ENCODE peak calls at places on chromosomes 4 and X, in four cellular contexts. Y is mammary epithelial cell, Q is fibroblast of lung, D is K562. H is an unnamed sample.

GRCh38 chr4:140626982-140627381 is 58.2 kb upstream of the UCP1 start:
- DNase-seq in Q (no peak), Y (no peak), D (no peak), H (no peak)

GRCh38 chr4:124530464-124531077 is 182.0 kb downstream of the ANKRD50 start:
- DNase-seq in Y (peak; percentile 0), D (no peak), Q (no peak), H (no peak)

GRCh38 chr4:88043586-88044340 is 36.3 kb downstream of the PKD2 start:
- DNase-seq in D (no peak), Y (no peak), Q (no peak), H (no peak)

GRCh38 chr4:98779021-98779420 is 120.6 kb upstream of the TSPAN5 start:
- DNase-seq in Q (peak; percentile 6), Y (no peak), D (no peak), H (no peak)

GRCh38 chr4:56575820-56576429 is 70.3 kb downstream of the ARL9 start:
- DNase-seq in Y (peak; percentile 8), D (peak; percentile 10), Q (peak; percentile 40), H (no peak)

GRCh38 chr4:14096406-14096965 is 469.0 kb upstream of the BOD1L1 start:
- DNase-seq in D (no peak), Q (peak; percentile 80), Y (no peak), H (no peak)

GRCh38 chrX:19152762-19153161 is 30.5 kb upstream of the ADGRG2 start:
- DNase-seq in D (no peak), Y (peak; percentile 64), Q (peak; percentile 59), H (peak; percentile 11)

GRCh38 chrX:125210146-125210545 is 109.5 kb upstream of the TEX13C start:
- DNase-seq in Y (no peak), Q (no peak), D (no peak), H (no peak)

GRCh38 chr4:91280551-91281290 is 1023.0 kb upstream of the GRID2 start:
- DNase-seq in Y (no peak), Q (no peak), D (no peak), H (no peak)

GRCh38 chr4:87530868-87531267 is 1.7 kb upstream of the SPARCL1 start:
- DNase-seq in D (no peak), Y (peak; percentile 87), Q (peak; percentile 66), H (peak; percentile 26)

GRCh38 chr4:1318488-1319213 is 28.4 kb upstream of the UVSSA start:
- DNase-seq in Y (no peak), Q (no peak), D (peak; percentile 37), H (no peak)

GRCh38 chr4:20832821-20833220 is 132.6 kb downstream of the PACRGL start:
- DNase-seq in Y (peak; percentile 29), D (no peak), Q (peak; percentile 55), H (no peak)

GRCh38 chrX:129654652-129655546 is at the start of gene APLN:
- DNase-seq in D (peak; percentile 37), Q (peak; percentile 46), Y (peak; percentile 30), H (no peak)

GRCh38 chrX:1561164-1561563 is 24.2 kb upstream of the P2RY8 start:
- DNase-seq in D (no peak), Y (no peak), Q (no peak), H (no peak)

GRCh38 chr4:6228158-6229067 is 28.1 kb upstream of the JAKMIP1 start:
- DNase-seq in Y (no peak), D (no peak), Q (no peak), H (no peak)

GRCh38 chr4:92253986-92254671 is 49.6 kb upstream of the GRID2 start:
- DNase-seq in D (no peak), Q (no peak), Y (no peak), H (no peak)

GRCh38 chr4:56627375-56627774 is 53.7 kb downstream of the HOPX start:
- DNase-seq in Q (no peak), D (no peak), Y (no peak), H (no peak)

GRCh38 chrX:137290011-137290410 is 256.2 kb upstream of the GPR101 start:
- DNase-seq in D (no peak), Q (no peak), Y (no peak), H (no peak)
- H3K9ac ChIP-seq in D (no peak overlapping the region), Q (no peak overlapping the region), Y (no peak overlapping the region), H (no peak overlapping the region)

DNA sequence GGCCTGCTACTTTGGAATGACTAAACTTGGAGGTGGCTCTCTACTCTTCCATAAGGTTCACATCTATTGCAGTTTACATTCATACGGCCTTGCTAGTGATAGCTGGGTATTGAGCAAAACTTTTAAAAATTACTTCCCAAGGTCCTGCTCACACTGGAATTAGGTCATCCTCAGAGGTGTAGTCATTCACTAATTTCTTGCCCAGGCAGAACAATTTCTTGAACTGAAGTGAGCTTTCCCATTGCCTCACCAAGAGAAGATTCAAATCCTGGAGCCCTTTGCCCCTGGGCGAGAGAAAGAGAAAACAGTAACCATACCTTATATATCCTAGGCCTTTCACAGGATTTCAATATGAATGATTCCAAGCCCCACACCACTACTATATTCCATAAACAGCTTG is 109.2 kb downstream of the GUCY2F start:
- DNase-seq in Q (no peak), Y (peak; percentile 45), D (no peak), H (no peak)
- H3K9ac ChIP-seq in Q (no peak overlapping the region), Y (no peak overlapping the region), D (no peak overlapping the region), H (no peak overlapping the region)

DNA sequence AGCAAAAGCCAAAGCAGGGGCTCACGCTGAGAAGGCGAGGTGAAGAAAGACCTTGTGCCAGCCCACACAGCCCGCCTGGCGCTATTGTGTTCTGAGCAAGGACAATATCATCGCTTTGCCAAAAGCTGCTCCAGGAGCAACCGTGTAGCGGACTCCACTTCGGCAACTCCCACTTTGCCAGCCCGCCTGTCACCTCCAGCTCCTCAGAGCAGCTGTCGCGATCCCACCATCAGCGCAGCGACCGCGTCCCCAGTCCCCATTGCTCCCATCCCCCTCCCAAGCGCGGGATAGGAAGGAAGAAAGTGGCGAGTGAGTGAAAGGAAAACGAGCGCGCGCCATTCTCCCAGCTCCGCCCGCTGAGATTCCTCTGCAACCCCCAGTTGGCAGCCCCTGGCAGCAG is 759 bp downstream of the ZC4H2 start:
- DNase-seq in Y (peak; percentile 28), Q (peak; percentile 10), D (no peak), H (no peak)
- H3K9ac ChIP-seq in Y (peak overlapping the region; percentile 31), Q (peak overlapping the region; percentile 46), D (no peak overlapping the region), H (peak overlapping the region; percentile 29)

DNA sequence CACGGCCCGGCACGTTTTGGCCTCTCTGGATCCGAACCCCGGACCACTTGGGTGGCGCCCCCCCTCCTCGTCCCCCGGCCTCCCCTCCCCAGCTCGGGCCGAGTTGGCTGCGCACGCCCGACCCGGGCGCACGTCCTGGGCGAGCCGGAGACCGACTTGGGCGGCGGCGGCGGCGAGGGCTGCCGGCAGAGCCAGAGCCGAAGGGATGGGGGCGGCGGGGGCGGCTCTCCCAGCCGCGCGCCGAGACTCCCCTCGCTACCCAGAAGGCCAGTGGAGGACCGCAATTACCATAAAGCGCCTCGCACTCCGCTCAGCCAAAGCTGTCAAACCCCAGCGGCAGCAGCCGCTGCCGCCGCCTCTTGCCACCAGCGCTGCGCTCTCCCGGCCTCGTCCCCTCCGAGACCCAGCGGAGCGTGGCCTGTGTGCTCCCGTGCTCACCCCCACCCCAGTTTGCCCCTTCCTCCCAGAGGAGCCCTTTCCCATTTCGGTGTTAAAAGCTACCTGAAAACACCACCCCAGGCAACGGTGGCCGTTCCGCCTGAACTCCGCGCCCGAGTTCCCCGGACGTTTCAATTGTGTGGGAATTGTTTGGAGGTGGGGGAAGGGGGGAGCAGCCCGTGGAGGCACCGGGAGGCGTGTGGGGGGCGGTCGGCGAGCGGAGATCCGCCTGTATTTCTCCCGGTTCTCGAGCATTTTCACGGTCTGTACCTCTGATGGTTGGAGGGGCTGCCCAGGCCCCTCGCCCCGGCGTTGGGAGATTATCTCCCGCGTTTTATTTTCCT is 697 bp upstream of the BCOR start:
- DNase-seq in D (peak; percentile 77), Y (peak; percentile 47), Q (peak; percentile 56), H (no peak)
- H3K9ac ChIP-seq in D (peak overlapping the region; percentile 97), Y (no peak overlapping the region), Q (peak overlapping the region; percentile 50), H (peak overlapping the region; percentile 50)

GRCh38 chr4:123419885-123420743 is 23.5 kb downstream of the SPRY1 start:
- DNase-seq in Q (no peak), Y (no peak), D (no peak), H (no peak)

GRCh38 chr4:123417813-123418212 is 21.2 kb downstream of the SPRY1 start:
- DNase-seq in Y (no peak), D (no peak), Q (no peak), H (no peak)

GRCh38 chr4:123416462-123416861 is 19.9 kb downstream of the SPRY1 start:
- DNase-seq in D (no peak), Y (no peak), Q (no peak), H (no peak)

GRCh38 chr4:123415977-123416376 is 19.4 kb downstream of the SPRY1 start:
- DNase-seq in Y (peak; percentile 56), D (peak; percentile 37), Q (peak; percentile 78), H (no peak)

GRCh38 chr4:123418486-123418931 is 21.9 kb downstream of the SPRY1 start:
- DNase-seq in D (no peak), Y (peak; percentile 93), Q (peak; percentile 96), H (no peak)
- H3K9ac ChIP-seq in D (no peak overlapping the region), Y (peak overlapping the region; percentile 32), Q (no peak overlapping the region), H (no peak overlapping the region)

DNA sequence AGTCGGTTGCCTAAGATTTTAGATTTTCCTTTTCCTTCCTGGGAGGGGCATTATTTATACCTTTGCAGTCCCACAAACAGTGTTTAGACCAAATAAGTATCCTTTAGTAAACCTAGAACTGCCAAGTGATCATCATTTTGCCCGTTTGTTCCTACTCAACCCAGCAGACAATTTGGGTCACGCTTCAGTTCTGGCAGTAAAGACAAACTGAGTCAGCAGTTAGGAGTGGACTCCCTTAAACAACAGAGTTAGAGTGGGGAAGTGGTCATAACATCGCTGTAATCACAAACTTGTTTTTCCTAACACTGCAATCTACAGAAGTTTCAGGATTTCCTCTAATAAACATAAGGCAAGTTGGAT is 782 bp upstream of the WDFY3 start:
- DNase-seq in Y (no peak), D (no peak), Q (peak; percentile 44), H (no peak)
- H3K9ac ChIP-seq in Y (peak overlapping the region; percentile 72), D (peak overlapping the region; percentile 91), Q (peak overlapping the region; percentile 95), H (peak overlapping the region; percentile 89)